ENCODE peak calls at places on chromosomes 16 and 17, in four cellular contexts. I is SK-N-SH, H is HepG2, G is OCI-LY7. R is an unnamed sample.

GRCh38 chr16:89720520-89720858 is 209 bp downstream of the VPS9D1 start:
- DNase-seq in I (peak), H (peak), G (no peak), R (no peak)

GRCh38 chr17:70426752-70427151 is 257.4 kb downstream of the KCNJ2 start:
- DNase-seq in I (no peak), H (no peak), G (no peak), R (no peak)

GRCh38 chr17:3513305-3514035 is 37.7 kb downstream of the ASPA start:
- DNase-seq in H (no peak), G (no peak), I (no peak), R (no peak)

GRCh38 chr17:77887464-77888241 is 70.8 kb upstream of the TNRC6C start:
- DNase-seq in I (no peak), G (peak), H (peak), R (peak)

GRCh38 chr17:12530126-12530525 is 135.6 kb upstream of the MYOCD start:
- DNase-seq in G (no peak), I (no peak), H (no peak), R (no peak)

GRCh38 chr17:45147102-45147580 is 1.1 kb upstream of the HEXIM1 start:
- DNase-seq in G (peak), H (no peak), I (peak), R (no peak)

GRCh38 chr17:2708585-2709172 is 2.9 kb downstream of the CLUH start:
- DNase-seq in I (no peak), G (no peak), H (no peak), R (no peak)

GRCh38 chr16:11014159-11014558 is 69.8 kb downstream of the CLEC16A start:
- DNase-seq in I (no peak), H (no peak), G (no peak), R (peak)

GRCh38 chr17:58630883-58631522 is 60.8 kb downstream of the TEX14 start:
- DNase-seq in H (no peak), I (no peak), G (no peak), R (no peak)

GRCh38 chr17:49976828-49977202 is 7.8 kb downstream of the DLX4 start:
- DNase-seq in I (no peak), G (no peak), H (no peak), R (no peak)

GRCh38 chr17:70332811-70333210 is 163.5 kb downstream of the KCNJ2 start:
- DNase-seq in I (no peak), H (no peak), G (no peak), R (no peak)

GRCh38 chr17:31721291-31722025 is 137.6 kb downstream of the COPRS start:
- DNase-seq in I (no peak), G (no peak), H (no peak), R (no peak)

GRCh38 chr16:25219070-25219737 is 2.5 kb downstream of the AQP8 start:
- DNase-seq in G (no peak), H (peak), I (no peak), R (no peak)

GRCh38 chr16:2673066-2673999 is 9.0 kb upstream of the KCTD5 start:
- DNase-seq in H (peak), I (peak), G (peak), R (peak)

GRCh38 chr17:5097101-5097834 is 14.4 kb downstream of the ZNF232 start:
- DNase-seq in H (no peak), I (peak), G (no peak), R (no peak)

GRCh38 chr16:25627641-25628040 is 64.1 kb upstream of the HS3ST4 start:
- DNase-seq in G (no peak), I (no peak), H (no peak), R (no peak)

GRCh38 chr16:30774367-30775130 is 12.4 kb downstream of the RNF40 start:
- DNase-seq in I (no peak), H (no peak), G (no peak), R (no peak)

GRCh38 chr16:47753620-47754019 is 292.5 kb downstream of the PHKB start:
- DNase-seq in I (peak), H (no peak), G (no peak), R (no peak)

GRCh38 chr16:2471016-2471652 is at the start of gene NTN3:
- DNase-seq in G (peak), H (no peak), I (peak), R (no peak)

GRCh38 chr17:16286009-16286946 is 67.0 kb downstream of the CENPV start:
- DNase-seq in G (peak), H (peak), I (peak), R (peak)

GRCh38 chr17:35214631-35215273 is 20.6 kb upstream of the SLC35G3 start:
- DNase-seq in H (no peak), I (no peak), G (no peak), R (no peak)

GRCh38 chr16:85445779-85446222 is 167.3 kb upstream of the GSE1 start:
- DNase-seq in H (no peak), I (peak), G (no peak), R (no peak)

GRCh38 chr17:34979650-34980352 is 511 bp upstream of the LIG3 start:
- DNase-seq in I (no peak), H (peak), G (peak), R (no peak)

GRCh38 chr17:1108810-1109605 is 70.8 kb downstream of the ABR start:
- DNase-seq in H (no peak), I (peak), G (peak), R (no peak)

GRCh38 chr17:59756236-59756818 is 48.9 kb downstream of the VMP1 start:
- DNase-seq in H (peak), G (no peak), I (no peak), R (no peak)

GRCh38 chr17:47252766-47253512 is 688 bp upstream of the ITGB3 start:
- DNase-seq in G (peak), I (no peak), H (no peak), R (no peak)

GRCh38 chr17:29007456-29008455 is 1.9 kb upstream of the SEZ6 start:
- DNase-seq in H (no peak), I (no peak), G (no peak), R (no peak)

GRCh38 chr16:79485020-79485419 is 115.5 kb downstream of the MAF start:
- DNase-seq in G (no peak), I (no peak), H (no peak), R (no peak)

GRCh38 chr17:71441098-71441497 is 679.7 kb upstream of the SOX9 start:
- DNase-seq in G (no peak), H (no peak), I (no peak), R (peak)

GRCh38 chr17:10513284-10514067 is 4.9 kb downstream of the MYH1 start:
- DNase-seq in H (no peak), I (no peak), G (no peak), R (no peak)

GRCh38 chr17:78597923-78598545 is 20.8 kb upstream of the DNAH17 start:
- DNase-seq in I (no peak), H (no peak), G (no peak), R (peak)

GRCh38 chr16:56851671-56852400 is 13.2 kb upstream of the SLC12A3 start:
- DNase-seq in G (peak), H (peak), I (no peak), R (no peak)

GRCh38 chr17:29620271-29620670 is 2.4 kb downstream of the CORO6 start:
- DNase-seq in I (no peak), H (no peak), G (no peak), R (no peak)

GRCh38 chr17:38604479-38605229 is 1.1 kb downstream of the SRCIN1 start:
- DNase-seq in I (peak), G (peak), H (peak), R (no peak)

GRCh38 chr17:36978810-36979584 is 30.2 kb downstream of the AATF start:
- DNase-seq in G (no peak), I (no peak), H (no peak), R (no peak)

GRCh38 chr17:44067547-44067945 is 1.1 kb upstream of the LSM12 start:
- DNase-seq in H (no peak), G (no peak), I (no peak), R (no peak)
- H3K4me3 ChIP-seq in H (no peak), G (peak), I (no peak), R (no peak)

DNA sequence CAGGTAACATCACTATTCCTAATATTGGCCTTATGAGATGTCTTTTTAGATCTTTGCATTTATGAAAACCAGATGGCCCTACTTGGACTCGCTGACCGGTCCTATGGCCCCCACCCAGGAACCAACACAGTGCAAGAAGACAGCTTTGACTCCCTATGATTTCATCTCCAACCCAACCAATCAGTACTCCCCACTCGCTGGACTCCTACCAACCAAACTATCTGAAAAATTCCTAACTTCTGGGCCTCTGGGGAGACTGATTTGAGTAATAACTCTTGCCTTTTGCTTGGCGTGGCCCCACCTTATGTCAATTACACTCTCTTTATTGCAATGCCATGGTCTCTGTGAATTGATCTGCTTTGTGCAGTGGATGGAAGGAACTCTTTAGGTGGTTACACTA is 828.9 kb downstream of the CDH11 start:
- DNase-seq in I (no peak), H (no peak), G (no peak), R (no peak)
- H3K27ac ChIP-seq in I (no peak), H (no peak), G (no peak), R (no peak)

DNA sequence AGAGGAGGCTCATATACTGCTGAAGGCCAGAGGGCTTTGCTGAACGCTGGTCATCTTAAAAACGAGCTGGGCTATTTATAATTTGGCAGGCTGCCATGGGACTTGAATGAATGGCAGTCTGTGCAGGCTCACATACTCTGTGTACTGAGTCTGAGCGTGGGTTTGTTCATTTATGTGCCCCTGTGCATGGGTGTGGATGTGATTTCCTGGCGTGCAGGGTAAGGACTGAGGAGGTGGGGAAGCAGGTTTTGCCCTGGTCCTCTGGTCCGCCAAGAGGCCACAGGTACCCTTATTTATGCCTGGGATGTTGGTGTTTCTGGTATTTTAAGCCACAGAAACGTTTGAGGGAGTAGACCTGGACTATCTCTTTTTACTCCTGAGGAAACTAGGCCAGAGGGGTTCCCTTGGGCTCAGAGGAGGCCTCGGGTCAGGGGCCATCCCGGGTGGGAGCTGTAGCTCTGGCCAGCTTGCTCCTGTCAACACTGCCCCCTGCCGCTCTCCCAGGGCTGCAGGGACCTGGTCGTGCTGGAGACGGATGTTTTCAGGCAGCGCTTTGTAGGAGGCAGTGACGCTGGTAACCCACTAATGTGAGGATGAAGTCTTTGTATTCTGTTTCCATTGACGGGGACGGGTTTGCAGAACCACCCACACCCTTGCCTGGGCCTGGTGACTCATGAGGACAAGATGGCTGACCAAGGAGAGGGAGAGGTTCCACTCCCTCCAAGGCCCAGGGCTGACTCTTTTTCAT is 184.4 kb downstream of the MSI2 start:
- DNase-seq in H (peak), I (peak), G (peak), R (peak)
- H3K4me3 ChIP-seq in H (peak), I (no peak), G (no peak), R (no peak)

DNA sequence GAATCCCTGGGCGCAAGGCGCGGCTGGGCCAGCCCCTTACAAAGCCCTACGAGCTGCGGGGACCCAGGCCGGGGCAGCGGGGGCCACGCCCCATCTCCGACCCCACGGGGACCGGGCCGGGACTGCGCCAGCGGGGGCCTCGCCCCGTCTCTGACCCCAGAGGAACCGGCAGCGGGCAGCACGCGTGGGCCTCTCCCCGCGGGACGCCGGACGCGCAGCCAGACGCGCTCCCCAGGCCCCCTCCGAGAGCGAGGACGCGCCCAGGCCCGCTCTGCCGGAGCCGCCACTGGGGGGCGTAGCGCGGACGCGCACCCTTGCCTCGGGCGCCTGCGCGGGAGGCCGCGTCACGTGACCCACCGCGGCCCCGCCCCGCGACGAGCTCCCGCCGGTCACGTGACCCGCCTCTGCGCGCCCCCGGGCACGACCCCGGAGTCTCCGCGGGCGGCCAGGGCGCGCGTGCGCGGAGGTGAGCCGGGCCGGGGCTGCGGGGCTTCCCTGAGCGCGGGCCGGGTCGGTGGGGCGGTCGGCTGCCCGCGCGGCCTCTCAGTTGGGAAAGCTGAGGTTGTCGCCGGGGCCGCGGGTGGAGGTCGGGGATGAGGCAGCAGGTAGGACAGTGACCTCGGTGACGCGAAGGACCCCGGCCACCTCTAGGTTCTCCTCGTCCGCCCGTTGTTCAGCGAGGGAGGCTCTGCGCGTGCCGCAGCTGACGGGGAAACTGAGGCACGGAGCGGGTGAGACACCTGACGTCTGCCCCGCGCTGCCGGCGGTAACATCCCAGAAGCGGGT is at the start of gene GAA:
- DNase-seq in I (peak), H (peak), G (peak), R (no peak)
- H3K27ac ChIP-seq in I (peak), H (peak), G (no peak), R (no peak)

GRCh38 chr16:66483689-66484452 is 56.8 kb downstream of the BEAN1 start:
- DNase-seq in I (peak), H (peak), G (peak), R (no peak)

GRCh38 chr16:66481081-66481942 is 54.2 kb downstream of the BEAN1 start:
- DNase-seq in H (no peak), G (no peak), I (no peak), R (no peak)

GRCh38 chr16:66479661-66480264 is 52.7 kb downstream of the BEAN1 start:
- DNase-seq in I (no peak), G (no peak), H (no peak), R (no peak)

GRCh38 chr16:66480265-66481080 is 53.4 kb downstream of the BEAN1 start:
- DNase-seq in I (no peak), H (peak), G (no peak), R (no peak)

GRCh38 chr16:66481943-66482390 is 54.9 kb downstream of the BEAN1 start:
- DNase-seq in I (no peak), H (no peak), G (no peak), R (no peak)
- H3K4me3 ChIP-seq in I (no peak), H (no peak), G (no peak), R (no peak)

R was measured in AG04450.